ENCODE peak calls at places on chromosomes 5 and 9, in four cellular contexts. One of them, this sample, is unnamed.

GRCh38 chr5:94240616-94241287 is 377.7 kb downstream of the KIAA0825 start:
- DNase-seq in stomach: no peak
- DNase-seq in H1: no peak
- DNase-seq in esophagus muscularis mucosa: no peak
- DNase-seq in this sample: no peak

GRCh38 chr5:16937503-16938161 is 1.5 kb upstream of the MYO10 start:
- DNase-seq in H1: no peak
- DNase-seq in stomach: no peak
- DNase-seq in esophagus muscularis mucosa: no peak
- DNase-seq in this sample: no peak

GRCh38 chr9:76213751-76214150 is 180.5 kb downstream of the RFK start:
- DNase-seq in stomach: no peak
- DNase-seq in H1: no peak
- DNase-seq in esophagus muscularis mucosa: no peak
- DNase-seq in this sample: no peak

GRCh38 chr9:135555910-135556309 is 5.6 kb upstream of the PAEP start:
- DNase-seq in esophagus muscularis mucosa: no peak
- DNase-seq in H1: no peak
- DNase-seq in stomach: no peak
- DNase-seq in this sample: no peak

GRCh38 chr5:8923516-8923915 is 622.4 kb downstream of the SEMA5A start:
- DNase-seq in H1: no peak
- DNase-seq in stomach: no peak
- DNase-seq in esophagus muscularis mucosa: no peak
- DNase-seq in this sample: no peak

GRCh38 chr5:142013734-142014495 is 1.1 kb upstream of the GNPDA1 start:
- DNase-seq in esophagus muscularis mucosa: peak; percentile 93
- DNase-seq in stomach: no peak
- DNase-seq in H1: no peak
- DNase-seq in this sample: no peak

GRCh38 chr5:61450170-61450815 is 118.2 kb downstream of the ZSWIM6 start:
- DNase-seq in stomach: no peak
- DNase-seq in esophagus muscularis mucosa: no peak
- DNase-seq in H1: no peak
- DNase-seq in this sample: no peak

GRCh38 chr5:153974131-153974812 is 64.4 kb downstream of the FAM114A2 start:
- DNase-seq in esophagus muscularis mucosa: peak; percentile 75
- DNase-seq in stomach: no peak
- DNase-seq in H1: peak; percentile 60
- DNase-seq in this sample: no peak

GRCh38 chr5:153212471-153212870 is 278.0 kb upstream of the GRIA1 start:
- DNase-seq in H1: no peak
- DNase-seq in esophagus muscularis mucosa: no peak
- DNase-seq in stomach: no peak
- DNase-seq in this sample: no peak

GRCh38 chr5:154403776-154404387 is 41.9 kb upstream of the SAP30L start:
- DNase-seq in esophagus muscularis mucosa: no peak
- DNase-seq in stomach: no peak
- DNase-seq in H1: no peak
- DNase-seq in this sample: no peak

GRCh38 chr5:155193483-155194107 is 180.0 kb downstream of the KIF4B start:
- DNase-seq in H1: no peak
- DNase-seq in stomach: no peak
- DNase-seq in esophagus muscularis mucosa: no peak
- DNase-seq in this sample: no peak

GRCh38 chr5:134005415-134006118 is 792 bp upstream of the VDAC1 start:
- DNase-seq in H1: peak; percentile 71
- DNase-seq in stomach: peak; percentile 50
- DNase-seq in esophagus muscularis mucosa: no peak
- DNase-seq in this sample: peak; percentile 19

GRCh38 chr9:75138260-75139040 is 50.1 kb downstream of the OSTF1 start:
- DNase-seq in stomach: no peak
- DNase-seq in esophagus muscularis mucosa: no peak
- DNase-seq in H1: no peak
- DNase-seq in this sample: no peak

GRCh38 chr9:12633016-12633765 is 60.0 kb upstream of the TYRP1 start:
- DNase-seq in stomach: no peak
- DNase-seq in H1: no peak
- DNase-seq in esophagus muscularis mucosa: no peak
- DNase-seq in this sample: no peak

GRCh38 chr9:16625831-16626230 is 244.6 kb downstream of the BNC2 start:
- DNase-seq in esophagus muscularis mucosa: no peak
- DNase-seq in H1: no peak
- DNase-seq in stomach: no peak
- DNase-seq in this sample: no peak

GRCh38 chr5:131081371-131081770 is 83.7 kb downstream of the HINT1 start:
- DNase-seq in H1: no peak
- DNase-seq in esophagus muscularis mucosa: no peak
- DNase-seq in stomach: no peak
- DNase-seq in this sample: no peak

GRCh38 chr5:158869092-158869491 is 230.6 kb downstream of the EBF1 start:
- DNase-seq in esophagus muscularis mucosa: no peak
- DNase-seq in H1: no peak
- DNase-seq in stomach: no peak
- DNase-seq in this sample: no peak

GRCh38 chr9:78029601-78030552 is 1.7 kb downstream of the GNAQ start:
- DNase-seq in H1: no peak
- DNase-seq in stomach: no peak
- DNase-seq in esophagus muscularis mucosa: no peak
- DNase-seq in this sample: peak; percentile 19

GRCh38 chr5:132405646-132406045 is 36.1 kb downstream of the SLC22A5 start:
- DNase-seq in esophagus muscularis mucosa: no peak
- DNase-seq in H1: no peak
- DNase-seq in stomach: no peak
- DNase-seq in this sample: no peak

GRCh38 chr9:123542435-123543225 is 186.6 kb downstream of the CRB2 start:
- DNase-seq in esophagus muscularis mucosa: no peak
- DNase-seq in stomach: no peak
- DNase-seq in H1: no peak
- DNase-seq in this sample: no peak

GRCh38 chr5:83475540-83476469 is 4.3 kb downstream of the VCAN start:
- DNase-seq in H1: no peak
- DNase-seq in esophagus muscularis mucosa: no peak
- DNase-seq in stomach: no peak
- DNase-seq in this sample: no peak
- H3K27ac ChIP-seq in H1: peak overlapping the region; percentile 16
- H3K27ac ChIP-seq in esophagus muscularis mucosa: peak overlapping the region; percentile 72
- H3K27ac ChIP-seq in stomach: peak overlapping the region; percentile 80
- H3K27ac ChIP-seq in this sample: peak overlapping the region; percentile 59

DNA sequence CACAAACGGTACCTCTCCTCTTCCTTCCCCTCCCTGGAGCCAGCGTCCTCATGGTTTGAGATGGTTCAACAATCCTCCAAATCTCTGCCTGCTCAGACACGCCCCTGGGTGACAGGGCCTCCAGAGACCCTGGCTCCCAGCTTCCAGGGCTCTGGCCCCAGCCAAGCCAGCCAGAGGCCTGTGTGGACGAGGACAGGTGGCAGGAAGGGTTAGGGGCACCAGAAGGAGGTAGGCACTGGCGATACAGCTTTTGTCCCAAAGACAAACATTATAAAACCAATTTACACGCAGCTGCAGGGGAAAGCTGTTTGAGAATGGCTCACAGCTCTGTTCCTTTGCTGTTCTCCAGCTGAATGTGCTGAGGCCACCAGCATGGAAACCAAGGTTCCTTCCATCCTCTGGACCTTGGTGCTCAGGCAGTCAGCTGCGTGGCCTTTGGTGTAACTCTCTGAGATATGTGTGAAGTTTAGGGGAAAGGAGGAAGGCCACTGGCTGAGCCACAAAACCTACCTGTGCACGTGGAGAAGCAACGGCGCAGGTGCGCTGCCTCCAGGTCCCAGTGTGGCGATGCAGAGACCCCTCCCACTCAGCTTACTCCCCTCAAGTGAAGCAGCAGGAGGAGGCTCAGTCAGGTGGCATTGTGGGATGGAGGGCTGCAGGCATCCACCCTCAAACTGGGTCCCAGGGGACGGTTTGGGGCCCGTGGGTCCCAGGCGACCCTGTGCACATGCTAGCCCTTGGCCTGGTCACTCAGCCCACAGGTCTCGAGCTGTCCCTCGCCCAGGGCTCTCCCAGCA is 4.3 kb upstream of the QRFP start:
- DNase-seq in H1: no peak
- DNase-seq in esophagus muscularis mucosa: no peak
- DNase-seq in stomach: no peak
- DNase-seq in this sample: no peak
- TF ChIP-seq POLR2A in H1: no peak
- TF ChIP-seq POLR2A in esophagus muscularis mucosa: no peak
- TF ChIP-seq POLR2A in stomach: no peak
- TF ChIP-seq POLR2A in this sample: no peak

GRCh38 chr5:2381861-2382260 is 369.6 kb downstream of the IRX2 start:
- DNase-seq in esophagus muscularis mucosa: no peak
- DNase-seq in stomach: no peak
- DNase-seq in H1: no peak
- DNase-seq in this sample: no peak

GRCh38 chr5:2378976-2379375 is 372.5 kb downstream of the IRX2 start:
- DNase-seq in stomach: no peak
- DNase-seq in H1: no peak
- DNase-seq in esophagus muscularis mucosa: no peak
- DNase-seq in this sample: no peak

GRCh38 chr5:2383678-2384025 is 367.8 kb downstream of the IRX2 start:
- DNase-seq in H1: no peak
- DNase-seq in esophagus muscularis mucosa: no peak
- DNase-seq in stomach: no peak
- DNase-seq in this sample: no peak

GRCh38 chr5:2382776-2383677 is 368.4 kb downstream of the IRX2 start:
- DNase-seq in stomach: no peak
- DNase-seq in H1: no peak
- DNase-seq in esophagus muscularis mucosa: no peak
- DNase-seq in this sample: no peak

GRCh38 chr5:2381070-2381469 is 370.4 kb downstream of the IRX2 start:
- DNase-seq in esophagus muscularis mucosa: no peak
- DNase-seq in stomach: no peak
- DNase-seq in H1: no peak
- DNase-seq in this sample: no peak
- TF ChIP-seq POLR2AphosphoS5 in esophagus muscularis mucosa: no peak
- TF ChIP-seq POLR2AphosphoS5 in stomach: no peak
- TF ChIP-seq POLR2AphosphoS5 in H1: no peak
- TF ChIP-seq POLR2AphosphoS5 in this sample: no peak

DNA sequence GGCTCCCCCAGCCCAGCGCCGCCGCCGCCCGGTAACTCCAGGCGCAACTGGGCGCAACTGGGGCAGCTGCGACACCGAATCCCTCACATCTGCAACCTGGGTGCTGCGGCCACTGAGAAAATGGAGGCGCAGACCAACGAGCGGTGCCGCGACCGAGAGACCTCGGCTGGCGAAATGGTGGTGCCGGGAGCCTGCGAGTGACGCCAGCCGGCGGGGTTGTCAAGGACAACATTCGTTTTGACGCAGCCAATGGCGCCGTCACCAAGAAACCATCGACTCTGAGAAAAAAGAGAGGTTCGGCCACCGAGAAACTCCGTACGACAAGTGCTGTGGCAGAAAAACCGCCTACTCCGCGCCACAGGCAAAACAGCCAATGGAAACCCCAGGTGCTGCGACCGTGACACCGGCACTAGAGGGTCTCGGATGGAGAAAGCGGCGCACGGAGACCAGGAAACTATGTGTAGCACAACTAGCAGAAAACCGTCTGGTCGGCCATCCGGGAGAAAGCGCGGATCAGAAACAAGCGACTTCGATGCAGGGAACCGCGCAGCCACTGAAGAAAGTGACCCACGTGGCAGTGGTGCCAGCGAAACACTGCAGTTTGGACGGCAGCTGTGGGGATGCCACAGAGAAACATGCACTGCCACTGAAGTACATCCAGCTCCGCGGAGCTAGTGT is 88.8 kb downstream of the ANXA2R start:
- DNase-seq in esophagus muscularis mucosa: no peak
- DNase-seq in H1: no peak
- DNase-seq in stomach: peak; percentile 32
- DNase-seq in this sample: peak; percentile 37
- H3K27ac ChIP-seq in esophagus muscularis mucosa: peak overlapping the region; percentile 81
- H3K27ac ChIP-seq in H1: no peak overlapping the region
- H3K27ac ChIP-seq in stomach: peak overlapping the region; percentile 94
- H3K27ac ChIP-seq in this sample: peak overlapping the region; percentile 84

This sample was measured in prostate gland.